ENCODE peak calls at places on chromosome 11, in seven cellular contexts. G, B, X, H, I, Z and C are unnamed samples.

GRCh38 chr11:92865352-92865751 is 104.1 kb upstream of the MTNR1B start:
- DNase-seq in G (no peak), B (no peak), X (no peak), H (no peak), I (no peak), Z (no peak), C (no peak)

GRCh38 chr11:369336-370018 is at the start of gene B4GALNT4:
- DNase-seq in G (no peak), B (no peak), X (peak), H (peak), I (no peak), Z (no peak), C (peak)

GRCh38 chr11:65911682-65912568 is 6.9 kb downstream of the C11orf68 start:
- DNase-seq in G (no peak), B (no peak), X (no peak), H (no peak), I (no peak), Z (no peak), C (no peak)

GRCh38 chr11:41950470-41951143 is 491.2 kb upstream of the LRRC4C start:
- DNase-seq in G (no peak), B (no peak), X (no peak), H (no peak), I (no peak), Z (no peak), C (no peak)

GRCh38 chr11:8258771-8259170 is 4.9 kb downstream of the LMO1 start:
- DNase-seq in G (peak), B (peak), X (no peak), H (no peak), I (no peak), Z (no peak), C (no peak)

GRCh38 chr11:134062255-134063030 is 6.4 kb upstream of the JAM3 start:
- DNase-seq in G (no peak), B (no peak), X (peak), H (no peak), I (no peak), Z (no peak), C (no peak)

GRCh38 chr11:20131744-20132666 is 28.3 kb downstream of the DBX1 start:
- DNase-seq in G (peak), B (no peak), X (peak), H (peak), I (no peak), Z (no peak), C (no peak)

GRCh38 chr11:70742553-70743291 is 344.4 kb downstream of the CTTN start:
- DNase-seq in G (peak), B (no peak), X (no peak), H (no peak), I (no peak), Z (no peak), C (peak)

GRCh38 chr11:61347916-61348461 is 13.7 kb downstream of the CYB561A3 start:
- DNase-seq in G (peak), B (no peak), X (no peak), H (no peak), I (no peak), Z (no peak), C (no peak)

GRCh38 chr11:60831143-60831500 is 10.8 kb upstream of the CCDC86 start:
- DNase-seq in G (peak), B (no peak), X (peak), H (peak), I (peak), Z (peak), C (peak)

GRCh38 chr11:65301491-65302329 is 13.0 kb upstream of the CDC42EP2 start:
- DNase-seq in G (peak), B (no peak), X (peak), H (peak), I (no peak), Z (no peak), C (no peak)

GRCh38 chr11:12762283-12762682 is 88.1 kb downstream of the TEAD1 start:
- DNase-seq in G (no peak), B (no peak), X (no peak), H (no peak), I (no peak), Z (no peak), C (no peak)

GRCh38 chr11:47617417-47617809 is 23.2 kb upstream of the C1QTNF4 start:
- DNase-seq in G (no peak), B (no peak), X (no peak), H (no peak), I (no peak), Z (no peak), C (no peak)

GRCh38 chr11:107999759-108000455 is 8.8 kb upstream of the CUL5 start:
- DNase-seq in G (no peak), B (no peak), X (no peak), H (no peak), I (no peak), Z (no peak), C (no peak)

GRCh38 chr11:107916671-107917241 is 11.5 kb upstream of the RAB39A start:
- DNase-seq in G (no peak), B (no peak), X (peak), H (no peak), I (peak), Z (no peak), C (peak)

GRCh38 chr11:57131080-57131790 is 50.5 kb upstream of the LRRC55 start:
- DNase-seq in G (no peak), B (no peak), X (peak), H (peak), I (peak), Z (no peak), C (no peak)

GRCh38 chr11:44658451-44658850 is 68.3 kb upstream of the TSPAN18 start:
- DNase-seq in G (no peak), B (no peak), X (no peak), H (no peak), I (no peak), Z (no peak), C (no peak)

GRCh38 chr11:12811861-12812260 is 137.6 kb downstream of the TEAD1 start:
- DNase-seq in G (no peak), B (no peak), X (no peak), H (no peak), I (no peak), Z (no peak), C (no peak)

GRCh38 chr11:126127284-126127845 is 64.7 kb upstream of the CDON start:
- DNase-seq in G (no peak), B (no peak), X (no peak), H (no peak), I (no peak), Z (no peak), C (no peak)

GRCh38 chr11:116694815-116695590 is 77.8 kb downstream of the BUD13 start:
- DNase-seq in G (no peak), B (peak), X (no peak), H (no peak), I (no peak), Z (no peak), C (peak)

GRCh38 chr11:7892059-7892699 is 38.9 kb downstream of the OR10A6 start:
- DNase-seq in G (no peak), B (no peak), X (no peak), H (no peak), I (no peak), Z (no peak), C (no peak)

GRCh38 chr11:75576445-75577049 is 14.5 kb downstream of the SERPINH1 start:
- DNase-seq in G (peak), B (no peak), X (no peak), H (peak), I (no peak), Z (no peak), C (no peak)

GRCh38 chr11:86062719-86063118 is 6.2 kb downstream of the PICALM start:
- DNase-seq in G (no peak), B (no peak), X (peak), H (peak), I (no peak), Z (no peak), C (no peak)

GRCh38 chr11:107844041-107844440 is 14.5 kb downstream of the SLC35F2 start:
- DNase-seq in G (no peak), B (peak), X (no peak), H (no peak), I (no peak), Z (no peak), C (no peak)

GRCh38 chr11:126115253-126115540 is 52.5 kb upstream of the CDON start:
- DNase-seq in G (peak), B (no peak), X (no peak), H (no peak), I (no peak), Z (no peak), C (no peak)

GRCh38 chr11:18752502-18752901 is 26.5 kb upstream of the IGSF22 start:
- DNase-seq in G (no peak), B (no peak), X (peak), H (peak), I (peak), Z (no peak), C (no peak)

GRCh38 chr11:46480166-46480726 is 88.7 kb upstream of the CHRM4 start:
- DNase-seq in G (no peak), B (no peak), X (no peak), H (no peak), I (no peak), Z (no peak), C (no peak)

GRCh38 chr11:130673698-130674097 is 225.3 kb downstream of the ADAMTS15 start:
- DNase-seq in G (no peak), B (no peak), X (no peak), H (no peak), I (no peak), Z (no peak), C (no peak)

GRCh38 chr11:67576742-67577475 is 6.7 kb upstream of the GSTP1 start:
- DNase-seq in G (no peak), B (no peak), X (no peak), H (no peak), I (no peak), Z (no peak), C (no peak)

GRCh38 chr11:15985863-15986139 is 370.5 kb downstream of the SOX6 start:
- DNase-seq in G (no peak), B (no peak), X (no peak), H (no peak), I (no peak), Z (no peak), C (no peak)

GRCh38 chr11:28615542-28615941 is 507.4 kb downstream of the METTL15 start:
- DNase-seq in G (no peak), B (no peak), X (no peak), H (no peak), I (no peak), Z (no peak), C (no peak)

GRCh38 chr11:72814139-72814830 is at the start of gene ATG16L2:
- DNase-seq in G (peak), B (no peak), X (peak), H (peak), I (peak), Z (peak), C (peak)

GRCh38 chr11:1087961-1088926 is 13.6 kb downstream of the MUC2 start:
- DNase-seq in G (peak), B (no peak), X (no peak), H (no peak), I (no peak), Z (no peak), C (no peak)

GRCh38 chr11:129286813-129287212 is 88.8 kb upstream of the BARX2 start:
- DNase-seq in G (no peak), B (no peak), X (no peak), H (no peak), I (peak), Z (no peak), C (no peak)

GRCh38 chr11:10659339-10660216 is 34.0 kb downstream of the IRAG1 start:
- DNase-seq in G (peak), B (no peak), X (no peak), H (no peak), I (no peak), Z (no peak), C (no peak)

GRCh38 chr11:23403210-23404185 is 543.2 kb upstream of the CCDC179 start:
- DNase-seq in G (peak), B (no peak), X (no peak), H (no peak), I (no peak), Z (no peak), C (no peak)

GRCh38 chr11:68037481-68038225 is 1.2 kb upstream of the TCIRG1 start:
- DNase-seq in G (peak), B (no peak), X (no peak), H (peak), I (no peak), Z (no peak), C (no peak)

GRCh38 chr11:124762077-124762623 is at the start of gene ESAM:
- DNase-seq in G (peak), B (no peak), X (no peak), H (no peak), I (peak), Z (no peak), C (no peak)